ENCODE peak calls at places on chromosomes 13 and 19, in ten cellular contexts. Z is foreskin keratinocyte; E is renal cortical epithelial cell; R is uterus; T is astrocyte of the spinal cord; U is mesothelial cell of epicardium; J is activated CD4-positive, alpha-beta T cell treated with anti-CD3 and anti-CD28 coated beads, Interleukin-2, amount 50 U/mL, for 4 hours; F is heart right ventricle; C is cardiac fibroblast; G is activated naive CD4-positive, alpha-beta T cell. M is an unnamed sample.

GRCh38 chr19:13849991-13850909 is 26.7 kb upstream of the NANOS3 start:
- DNase-seq in C (peak; percentile 79), R (peak; percentile 92), T (peak; percentile 74), J (no peak), F (peak; percentile 84), Z (peak; percentile 54), E (no peak), G (peak; percentile 54), U (peak; percentile 79), M (no peak)

GRCh38 chr13:25971077-25971476 is 80.7 kb downstream of the SHISA2 start:
- DNase-seq in C (no peak), G (no peak), T (no peak), U (no peak), J (no peak), R (no peak), F (no peak), Z (no peak), E (no peak), M (no peak)

GRCh38 chr13:81442904-81443303 is 1102.0 kb upstream of the SPRY2 start:
- DNase-seq in U (no peak), T (no peak), F (no peak), Z (peak; percentile 78), R (no peak), G (no peak), J (no peak), E (peak; percentile 87), C (no peak), M (no peak)

GRCh38 chr13:50079278-50080157 is 64.3 kb downstream of the KCNRG start:
- DNase-seq in J (no peak), Z (peak; percentile 11), G (no peak), E (no peak), R (no peak), C (peak; percentile 35), T (peak; percentile 43), F (no peak), U (no peak), M (no peak)

GRCh38 chr13:42715909-42716308 is 65.5 kb upstream of the FAM216B start:
- DNase-seq in Z (no peak), F (no peak), G (no peak), E (no peak), J (no peak), U (no peak), R (no peak), C (no peak), T (no peak), M (no peak)

GRCh38 chr19:12064266-12065099 is at the start of gene ZNF844:
- DNase-seq in E (peak; percentile 64), G (peak; percentile 67), T (peak; percentile 90), R (peak; percentile 95), J (peak; percentile 55), U (peak; percentile 62), C (peak; percentile 92), Z (peak; percentile 64), F (peak; percentile 98), M (peak; percentile 81)

GRCh38 chr13:110396476-110396875 is 89.4 kb downstream of the COL4A2 start:
- DNase-seq in C (peak; percentile 89), E (no peak), G (no peak), U (no peak), R (no peak), Z (no peak), T (no peak), F (no peak), J (no peak), M (no peak)

GRCh38 chr13:113732961-113733950 is 25.8 kb upstream of the TMEM255B start:
- DNase-seq in U (peak; percentile 12), R (no peak), F (no peak), J (no peak), Z (no peak), G (no peak), C (no peak), E (no peak), T (no peak), M (no peak)

GRCh38 chr19:11560404-11560988 is 1.5 kb upstream of the ELOF1 start:
- DNase-seq in E (peak; percentile 77), Z (peak; percentile 52), F (peak; percentile 58), J (peak; percentile 44), G (no peak), U (no peak), C (peak; percentile 80), R (no peak), T (peak; percentile 66), M (no peak)

GRCh38 chr13:27595055-27595811 is 25.1 kb downstream of the LNX2 start:
- DNase-seq in E (peak; percentile 27), F (no peak), Z (no peak), T (no peak), C (no peak), G (no peak), U (no peak), R (no peak), J (no peak), M (no peak)

GRCh38 chr13:45623516-45624090 is 8.1 kb upstream of the ERICH6B start:
- DNase-seq in C (peak; percentile 45), R (no peak), F (no peak), U (no peak), T (peak; percentile 10), G (no peak), J (no peak), E (peak; percentile 31), Z (no peak), M (no peak)

GRCh38 chr13:74040200-74040599 is 94.0 kb downstream of the KLF12 start:
- DNase-seq in F (peak; percentile 35), U (peak; percentile 27), R (no peak), J (no peak), C (peak; percentile 32), Z (peak; percentile 10), E (peak; percentile 14), T (peak; percentile 29), G (no peak), M (no peak)

GRCh38 chr19:46967578-46968018 is 52.0 kb upstream of the NPAS1 start:
- DNase-seq in G (no peak), C (no peak), J (no peak), F (peak; percentile 77), T (no peak), Z (no peak), R (peak; percentile 39), E (peak; percentile 59), U (no peak), M (no peak)

GRCh38 chr19:56111601-56112312 is 9.3 kb downstream of the ZNF787 start:
- DNase-seq in E (peak; percentile 30), T (no peak), U (no peak), F (peak; percentile 48), C (no peak), R (no peak), G (peak; percentile 51), Z (no peak), J (no peak), M (no peak)

GRCh38 chr19:39824143-39825092 is 9.5 kb downstream of the DYRK1B start:
- DNase-seq in E (peak; percentile 91), U (peak; percentile 58), R (peak; percentile 82), Z (peak; percentile 88), F (peak; percentile 93), T (peak; percentile 94), C (peak; percentile 94), G (peak; percentile 76), J (peak; percentile 86), M (peak; percentile 85)

GRCh38 chr19:16527971-16528521 is 14.2 kb downstream of the CHERP start:
- DNase-seq in T (no peak), C (peak; percentile 32), R (no peak), G (peak; percentile 37), Z (no peak), E (no peak), F (no peak), U (no peak), J (peak; percentile 39), M (no peak)

GRCh38 chr13:46184277-46184699 is 2.3 kb upstream of the LCP1 start:
- DNase-seq in R (no peak), F (peak; percentile 20), J (peak; percentile 77), G (peak; percentile 63), Z (no peak), C (peak; percentile 30), T (no peak), E (no peak), U (no peak), M (no peak)

GRCh38 chr19:40567040-40567749 is 9.5 kb upstream of the SHKBP1 start:
- DNase-seq in T (no peak), U (no peak), R (no peak), F (no peak), Z (no peak), J (no peak), E (no peak), G (no peak), C (peak; percentile 16), M (no peak)

GRCh38 chr13:111115051-111115840 is at the start of gene ARHGEF7:
- DNase-seq in F (no peak), R (peak; percentile 45), Z (no peak), T (no peak), C (no peak), E (no peak), U (no peak), J (no peak), G (no peak), M (no peak)

GRCh38 chr13:113814435-113814821 is 49.4 kb downstream of the GAS6 start:
- DNase-seq in Z (no peak), T (peak; percentile 48), U (no peak), E (peak; percentile 60), C (peak; percentile 47), J (no peak), F (no peak), G (no peak), R (no peak), M (no peak)

GRCh38 chr13:27997904-27998522 is 9.5 kb upstream of the URAD start:
- DNase-seq in U (no peak), G (peak; percentile 1), E (peak; percentile 32), C (peak; percentile 48), F (peak; percentile 67), R (no peak), T (peak; percentile 29), Z (no peak), J (no peak), M (peak; percentile 3)

GRCh38 chr13:77918391-77919261 is at the start of gene EDNRB:
- DNase-seq in U (no peak), R (peak; percentile 35), G (no peak), Z (peak; percentile 48), T (peak; percentile 43), E (no peak), J (no peak), F (peak; percentile 72), C (peak; percentile 54), M (no peak)

GRCh38 chr13:102940143-102940542 is 94.3 kb downstream of the ERCC5 start:
- DNase-seq in G (no peak), F (no peak), C (no peak), R (no peak), U (no peak), Z (no peak), J (no peak), E (no peak), T (no peak), M (no peak)

GRCh38 chr19:18287836-18288772 is 6.7 kb upstream of the JUND start:
- DNase-seq in C (no peak), Z (no peak), U (no peak), T (peak; percentile 42), R (no peak), F (no peak), E (no peak), J (no peak), G (no peak), M (no peak)

GRCh38 chr19:37506387-37507166 is at the start of gene ZNF793:
- DNase-seq in U (peak; percentile 40), C (peak; percentile 85), R (peak; percentile 81), J (peak; percentile 76), E (peak; percentile 78), F (peak; percentile 88), T (peak; percentile 90), G (peak; percentile 65), Z (peak; percentile 93), M (peak; percentile 4)

GRCh38 chr13:42803563-42804212 is 22.3 kb downstream of the FAM216B start:
- DNase-seq in U (no peak), T (no peak), R (no peak), G (no peak), C (peak; percentile 64), F (no peak), J (no peak), E (no peak), Z (no peak), M (no peak)

GRCh38 chr13:111480503-111480902 is 160.1 kb downstream of the TEX29 start:
- DNase-seq in U (no peak), R (no peak), J (no peak), G (no peak), E (no peak), Z (no peak), C (no peak), T (no peak), F (no peak), M (no peak)

GRCh38 chr13:44243198-44243852 is 130.3 kb upstream of the SERP2 start:
- DNase-seq in Z (peak; percentile 85), R (no peak), C (peak; percentile 78), G (no peak), U (no peak), E (peak; percentile 89), T (peak; percentile 92), J (no peak), F (peak; percentile 57), M (no peak)